ENCODE peak calls at places on chromosome 19, in seven cellular contexts. O is Kasumi-1; J is stimulated activated CD4-positive, alpha-beta T cell treated with anti-CD3 and anti-CD28 coated beads, Interleukin-1b, Interleukin-23, amount 100 ng/mL, for 24 hours; M is heart left ventricle; T is HTR-8/SVneo; B is stimulated activated CD8-positive, alpha-beta memory T cell treated with anti-CD3 and anti-CD28 coated beads, Interleukin-2, amount 100 ng/mL, for 48 hours; H is GM13977. W is an unnamed sample.

GRCh38 chr19:3054972-3055740 is 7.1 kb downstream of the TLE5 start:
- DNase-seq in M (no peak), H (no peak), O (no peak), J (no peak), T (no peak), B (no peak), W (no peak)

GRCh38 chr19:23769691-23770468 is 11.2 kb upstream of the ZNF681 start:
- DNase-seq in M (no peak), O (no peak), B (no peak), J (no peak), T (no peak), H (no peak), W (no peak)

GRCh38 chr19:32914879-32915278 is 45.3 kb upstream of the SLC7A9 start:
- DNase-seq in J (no peak), T (no peak), H (no peak), B (no peak), M (no peak), O (no peak), W (no peak)

GRCh38 chr19:1949304-1950101 is 8.5 kb downstream of the CSNK1G2 start:
- DNase-seq in O (no peak), J (no peak), B (no peak), M (no peak), T (no peak), H (no peak), W (no peak)

GRCh38 chr19:18156841-18157464 is 4.0 kb downstream of the PIK3R2 start:
- DNase-seq in B (no peak), J (no peak), T (peak), H (no peak), O (peak), M (peak), W (no peak)

GRCh38 chr19:15298847-15299567 is 33.3 kb downstream of the BRD4 start:
- DNase-seq in M (no peak), H (no peak), J (no peak), O (no peak), B (no peak), T (no peak), W (no peak)

GRCh38 chr19:36604656-36605100 is 435 bp upstream of the ZNF382 start:
- DNase-seq in T (peak), O (peak), H (peak), B (peak), J (peak), M (peak), W (peak)

GRCh38 chr19:2653717-2654584 is 48.5 kb downstream of the GNG7 start:
- DNase-seq in T (no peak), J (no peak), O (no peak), H (no peak), B (no peak), M (no peak), W (peak)

GRCh38 chr19:56508282-56508778 is 675 bp downstream of the ZNF471 start:
- DNase-seq in T (no peak), O (no peak), J (no peak), B (no peak), H (peak), M (peak), W (no peak)

GRCh38 chr19:50277966-50278580 is 51.1 kb downstream of the KCNC3 start:
- DNase-seq in M (no peak), T (no peak), H (no peak), O (no peak), J (no peak), B (no peak), W (no peak)